ENCODE peak calls at places on chromosomes 13 and 19, in six cellular contexts. S, O, X, G, B and E are unnamed samples.

GRCh38 chr19:35042954-35043604 is 1.6 kb downstream of the HPN start:
- DNase-seq in S (no peak), O (no peak), X (no peak), G (no peak), B (no peak), E (no peak)

GRCh38 chr19:15831626-15832025 is 16.2 kb upstream of the OR10H1 start:
- DNase-seq in S (no peak), O (no peak), X (no peak), G (no peak), B (no peak), E (no peak)

GRCh38 chr13:75258159-75258782 is 223.7 kb downstream of the TBC1D4 start:
- DNase-seq in S (no peak), O (no peak), X (no peak), G (peak), B (no peak), E (peak)

GRCh38 chr13:48559638-48560320 is 26.9 kb upstream of the RCBTB2 start:
- DNase-seq in S (no peak), O (peak), X (no peak), G (no peak), B (no peak), E (peak)

GRCh38 chr13:26895808-26896466 is 135.4 kb upstream of the GPR12 start:
- DNase-seq in S (no peak), O (no peak), X (no peak), G (no peak), B (no peak), E (no peak)

GRCh38 chr13:27131906-27132305 is 39.7 kb downstream of the USP12 start:
- DNase-seq in S (no peak), O (no peak), X (no peak), G (no peak), B (no peak), E (no peak)

GRCh38 chr13:85864963-85865530 is 65.8 kb upstream of the SLITRK6 start:
- DNase-seq in S (peak), O (peak), X (no peak), G (peak), B (no peak), E (peak)

GRCh38 chr13:107339209-107339608 is 771.3 kb upstream of the ARGLU1 start:
- DNase-seq in S (no peak), O (no peak), X (no peak), G (no peak), B (no peak), E (peak)

GRCh38 chr13:57666554-57666953 is 35.0 kb downstream of the PCDH17 start:
- DNase-seq in S (no peak), O (no peak), X (no peak), G (no peak), B (no peak), E (no peak)

GRCh38 chr19:6039541-6040225 is 61.7 kb upstream of the RANBP3 start:
- DNase-seq in S (no peak), O (no peak), X (peak), G (no peak), B (no peak), E (peak)

GRCh38 chr13:71621152-71622124 is 245.6 kb downstream of the DACH1 start:
- DNase-seq in S (no peak), O (no peak), X (no peak), G (peak), B (no peak), E (no peak)

GRCh38 chr19:51078731-51079130 is 4.0 kb downstream of the KLK14 start:
- DNase-seq in S (no peak), O (no peak), X (no peak), G (no peak), B (no peak), E (no peak)

GRCh38 chr13:64054306-64054705 is 2638.7 kb upstream of the PCDH20 start:
- DNase-seq in S (no peak), O (no peak), X (no peak), G (no peak), B (no peak), E (no peak)

GRCh38 chr13:23898101-23898500 is 799 bp upstream of the C1QTNF9B start:
- DNase-seq in S (no peak), O (no peak), X (no peak), G (no peak), B (no peak), E (peak)

GRCh38 chr13:20418953-20419352 is 106.7 kb downstream of the CRYL1 start:
- DNase-seq in S (no peak), O (no peak), X (no peak), G (no peak), B (no peak), E (no peak)

GRCh38 chr19:29260477-29261317 is 47.7 kb upstream of the UQCRFS1 start:
- DNase-seq in S (peak), O (no peak), X (no peak), G (peak), B (no peak), E (peak)

GRCh38 chr19:53927745-53928144 is 18.7 kb downstream of the CACNG7 start:
- DNase-seq in S (no peak), O (peak), X (no peak), G (no peak), B (no peak), E (peak)

GRCh38 chr13:30871713-30872029 is 34.4 kb upstream of the MEDAG start:
- DNase-seq in S (no peak), O (no peak), X (no peak), G (no peak), B (no peak), E (no peak)

GRCh38 chr19:1865172-1866010 is 2.0 kb upstream of the KLF16 start:
- DNase-seq in S (no peak), O (no peak), X (no peak), G (no peak), B (no peak), E (no peak)

GRCh38 chr13:24683370-24683769 is 3.2 kb downstream of the ATP12A start:
- DNase-seq in S (no peak), O (no peak), X (no peak), G (no peak), B (no peak), E (no peak)

GRCh38 chr13:98261165-98261672 is 84.2 kb upstream of the RNF113B start:
- DNase-seq in S (no peak), O (no peak), X (no peak), G (no peak), B (no peak), E (no peak)

GRCh38 chr19:18759435-18760426 is 31.4 kb downstream of the COMP start:
- DNase-seq in S (no peak), O (no peak), X (no peak), G (no peak), B (no peak), E (no peak)

GRCh38 chr13:71169125-71169524 is 697.9 kb downstream of the DACH1 start:
- DNase-seq in S (peak), O (no peak), X (no peak), G (peak), B (no peak), E (no peak)

GRCh38 chr13:20814224-20814910 is 40.6 kb upstream of the EEF1AKMT1 start:
- DNase-seq in S (peak), O (peak), X (no peak), G (peak), B (peak), E (peak)

GRCh38 chr13:28204690-28205443 is 66.5 kb downstream of the PAN3 start:
- DNase-seq in S (no peak), O (no peak), X (peak), G (no peak), B (no peak), E (no peak)

GRCh38 chr19:47779524-47780214 is 1.2 kb downstream of the SELENOW start:
- DNase-seq in S (no peak), O (no peak), X (no peak), G (no peak), B (peak), E (no peak)

GRCh38 chr13:79374578-79374977 is 31.5 kb downstream of the RBM26 start:
- DNase-seq in S (no peak), O (no peak), X (no peak), G (peak), B (no peak), E (no peak)

GRCh38 chr19:3188627-3189596 is 3.2 kb downstream of the NCLN start:
- DNase-seq in S (no peak), O (no peak), X (peak), G (no peak), B (no peak), E (no peak)

GRCh38 chr19:18682807-18683108 is 722 bp upstream of the CRTC1 start:
- DNase-seq in S (no peak), O (no peak), X (no peak), G (no peak), B (no peak), E (no peak)

GRCh38 chr13:33931397-33931987 is 113.5 kb downstream of the RFC3 start:
- DNase-seq in S (peak), O (peak), X (peak), G (peak), B (no peak), E (peak)

GRCh38 chr19:56811480-56811879 is 29.0 kb downstream of the PEG3 start:
- DNase-seq in S (no peak), O (no peak), X (no peak), G (no peak), B (no peak), E (no peak)
- H3K4me3 ChIP-seq in S (no peak), O (no peak), X (no peak), G (no peak), B (no peak), E (no peak)

GRCh38 chr13:113366031-113366588 is 2.2 kb upstream of the GRTP1 start:
- DNase-seq in S (peak), O (no peak), X (no peak), G (no peak), B (no peak), E (no peak)

GRCh38 chr13:113365551-113365971 is 1.6 kb upstream of the GRTP1 start:
- DNase-seq in S (no peak), O (no peak), X (no peak), G (no peak), B (no peak), E (no peak)

GRCh38 chr13:113364371-113364932 is 522 bp upstream of the GRTP1 start:
- DNase-seq in S (peak), O (no peak), X (no peak), G (no peak), B (no peak), E (no peak)

GRCh38 chr13:113367020-113367560 is 3.2 kb upstream of the GRTP1 start:
- DNase-seq in S (no peak), O (no peak), X (no peak), G (no peak), B (no peak), E (no peak)

DNA sequence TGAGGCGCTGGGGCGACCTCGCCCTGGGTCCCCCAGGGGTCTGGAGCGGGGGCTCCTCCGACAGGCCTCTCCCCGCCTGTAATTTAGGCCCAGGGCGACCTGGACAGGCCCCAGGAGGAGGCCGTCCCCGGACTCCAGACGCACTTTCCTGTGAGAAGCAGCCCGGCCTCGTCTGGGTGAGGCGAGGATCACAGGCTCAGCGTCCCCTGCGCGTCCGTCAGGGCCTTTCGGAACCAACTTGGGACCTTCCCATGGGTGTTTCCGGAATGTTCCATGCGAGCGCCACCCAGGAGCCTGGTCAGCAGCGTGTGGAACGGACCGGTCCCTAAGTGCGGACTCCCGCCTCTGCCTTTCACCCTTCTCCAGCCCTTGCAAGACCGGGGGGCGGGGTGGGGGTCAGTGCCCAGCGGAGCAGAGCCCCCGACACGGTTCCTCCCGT is 1.0 kb upstream of the GRTP1 start:
- DNase-seq in S (peak), O (no peak), X (no peak), G (peak), B (no peak), E (no peak)
- TF ChIP-seq CTCF in S (no peak), O (no peak), X (no peak), G (no peak), B (no peak), E (no peak)

GRCh38 chr19:7617172-7617571 is 12.2 kb downstream of the XAB2 start:
- DNase-seq in S (no peak), O (no peak), X (no peak), G (no peak), B (no peak), E (no peak)

GRCh38 chr19:7618771-7619510 is 10.4 kb downstream of the XAB2 start:
- DNase-seq in S (peak), O (no peak), X (no peak), G (peak), B (no peak), E (no peak)

GRCh38 chr19:7619671-7620441 is 9.5 kb downstream of the XAB2 start:
- DNase-seq in S (no peak), O (no peak), X (no peak), G (no peak), B (no peak), E (no peak)

GRCh38 chr19:7617735-7618134 is 11.6 kb downstream of the XAB2 start:
- DNase-seq in S (no peak), O (no peak), X (no peak), G (no peak), B (no peak), E (no peak)

GRCh38 chr19:7618366-7618765 is 11.0 kb downstream of the XAB2 start:
- DNase-seq in S (peak), O (no peak), X (no peak), G (peak), B (no peak), E (no peak)
- H3K4me3 ChIP-seq in S (peak), O (no peak), X (no peak), G (no peak), B (no peak), E (no peak)

DNA sequence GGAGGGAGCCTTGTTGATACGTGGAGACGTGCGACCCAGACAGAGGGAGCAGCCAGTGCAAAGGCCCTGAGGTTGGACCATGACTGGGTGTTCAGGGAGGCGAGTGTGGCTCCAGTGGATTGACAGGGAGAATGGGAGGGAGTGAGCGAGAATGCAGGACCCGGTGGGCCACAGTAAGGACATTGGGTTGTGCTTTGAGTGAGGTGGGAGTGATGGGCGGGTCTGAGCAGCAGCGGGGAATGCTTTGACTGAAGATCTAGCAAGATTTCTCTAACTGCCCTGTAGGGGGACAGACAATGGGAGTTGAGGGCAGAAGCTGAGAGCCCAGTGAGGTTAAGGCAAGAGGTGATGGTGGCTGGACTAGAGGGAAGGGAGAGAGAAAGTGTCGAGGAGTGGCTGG is 7.7 kb upstream of the NANOS2 start:
- DNase-seq in S (no peak), O (no peak), X (no peak), G (no peak), B (no peak), E (peak)
- TF ChIP-seq CTCF in S (peak), O (peak), X (peak), G (peak), B (no peak), E (peak)

GRCh38 chr13:110533771-110534670 is 27.5 kb downstream of the RAB20 start:
- DNase-seq in S (no peak), O (no peak), X (no peak), G (no peak), B (no peak), E (no peak)
- H3K4me3 ChIP-seq in S (no peak), O (no peak), X (no peak), G (no peak), B (no peak), E (no peak)